ENCODE peak calls at places on chromosomes 1 and 21, in nine cellular contexts. U is PC-3, W is HCT116, Q is IMR-90, G is tibial artery, K is tibial nerve, P is left ventricle myocardium inferior, H is heart right ventricle, J is PC-9. I is an unnamed sample.

GRCh38 chr21:35178812-35179211 is 129.7 kb upstream of the RUNX1 start:
- DNase-seq in U (peak; percentile 92), W (no peak), Q (peak; percentile 79), G (no peak), K (no peak), P (no peak), H (no peak), J (no peak), I (no peak)

GRCh38 chr21:45367402-45368351 is 37.3 kb upstream of the COL18A1 start:
- DNase-seq in U (no peak), W (no peak), Q (no peak), G (no peak), K (no peak), P (no peak), H (no peak), J (no peak), I (no peak)

GRCh38 chr1:217137210-217137871 is 414.1 kb upstream of the ESRRG start:
- DNase-seq in U (no peak), W (no peak), Q (no peak), G (no peak), K (no peak), P (no peak), H (no peak), J (no peak), I (no peak)

GRCh38 chr1:200458780-200459179 is 48.9 kb upstream of the ZNF281 start:
- DNase-seq in U (no peak), W (no peak), Q (no peak), G (no peak), K (no peak), P (no peak), H (no peak), J (no peak), I (no peak)

GRCh38 chr1:201335174-201335870 is 42.2 kb downstream of the TNNT2 start:
- DNase-seq in U (no peak), W (no peak), Q (no peak), G (no peak), K (no peak), P (no peak), H (no peak), J (peak; percentile 25), I (no peak)

GRCh38 chr1:44780583-44781121 is 5.3 kb downstream of the RPS8 start:
- DNase-seq in U (peak; percentile 1), W (no peak), Q (no peak), G (no peak), K (no peak), P (no peak), H (no peak), J (no peak), I (no peak)

GRCh38 chr1:53616511-53616910 is 122.5 kb downstream of the GLIS1 start:
- DNase-seq in U (no peak), W (no peak), Q (no peak), G (no peak), K (no peak), P (no peak), H (no peak), J (no peak), I (no peak)

GRCh38 chr1:20640183-20640597 is 6.9 kb downstream of the PINK1 start:
- DNase-seq in U (peak; percentile 74), W (peak; percentile 37), Q (peak; percentile 54), G (peak; percentile 49), K (no peak), P (no peak), H (peak; percentile 37), J (no peak), I (no peak)

GRCh38 chr1:21468597-21468996 is 28.7 kb downstream of the NBPF3 start:
- DNase-seq in U (peak; percentile 17), W (no peak), Q (peak; percentile 37), G (no peak), K (no peak), P (no peak), H (no peak), J (no peak), I (no peak)

GRCh38 chr1:194233069-194233468 is 1046.7 kb upstream of the B3GALT2 start:
- DNase-seq in U (peak; percentile 18), W (no peak), Q (peak; percentile 19), G (no peak), K (no peak), P (no peak), H (no peak), J (no peak), I (no peak)

GRCh38 chr1:222104661-222105392 is 362.9 kb upstream of the DUSP10 start:
- DNase-seq in U (no peak), W (no peak), Q (peak; percentile 34), G (no peak), K (no peak), P (no peak), H (no peak), J (no peak), I (no peak)

GRCh38 chr1:192809286-192810252 is 730 bp downstream of the RGS2 start:
- DNase-seq in U (peak; percentile 60), W (no peak), Q (peak; percentile 65), G (peak; percentile 37), K (no peak), P (peak; percentile 25), H (peak; percentile 26), J (no peak), I (no peak)

GRCh38 chr1:199752688-199753027 is 274.9 kb upstream of the NR5A2 start:
- DNase-seq in U (no peak), W (no peak), Q (no peak), G (no peak), K (no peak), P (no peak), H (no peak), J (no peak), I (no peak)

GRCh38 chr1:2512862-2513421 is 13.5 kb downstream of the PANK4 start:
- DNase-seq in U (no peak), W (no peak), Q (no peak), G (no peak), K (no peak), P (no peak), H (no peak), J (no peak), I (no peak)
- H3K36me3 ChIP-seq in U (peaks cover 68% of the 10 kb centered on the region), W (peaks cover 7% of the 10 kb centered on the region), Q (peaks cover 82% of the 10 kb centered on the region), G (peaks cover 94% of the 10 kb centered on the region), K (peaks cover 7% of the 10 kb centered on the region), P (peaks cover 98% of the 10 kb centered on the region), H (peaks cover 97% of the 10 kb centered on the region), J (no peaks in the 10 kb centered on the region), I (peaks cover 96% of the 10 kb centered on the region)

DNA sequence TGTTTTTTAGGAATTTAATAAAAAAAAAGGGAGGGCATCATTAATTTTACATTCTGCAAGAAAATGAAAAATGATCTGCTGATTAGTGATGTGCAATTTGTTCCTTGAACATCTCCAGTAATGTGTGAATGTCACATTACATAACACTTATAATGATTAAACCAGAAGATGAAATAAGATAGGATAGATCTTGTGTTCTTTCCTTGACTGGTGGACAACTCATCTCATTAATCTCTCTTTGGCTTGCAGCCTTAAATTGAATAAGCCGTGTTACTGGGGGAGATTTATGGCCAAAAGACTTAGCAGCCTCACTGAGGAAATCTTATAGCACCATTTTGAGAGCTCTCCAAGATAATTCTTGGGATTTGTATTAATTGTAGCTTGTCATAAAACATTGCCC is 217.2 kb downstream of the ST6GALNAC3 start:
- DNase-seq in U (no peak), W (no peak), Q (no peak), G (no peak), K (no peak), P (no peak), H (no peak), J (no peak), I (no peak)
- H3K4me3 ChIP-seq in U (no peak overlapping the region), W (no peak overlapping the region), Q (no peak overlapping the region), G (no peak overlapping the region), K (no peak overlapping the region), P (no peak overlapping the region), H (no peak overlapping the region), J (no peak overlapping the region), I (no peak overlapping the region)

GRCh38 chr1:35591211-35591610 is 18.1 kb downstream of the TFAP2E start:
- DNase-seq in U (no peak), W (no peak), Q (no peak), G (no peak), K (no peak), P (no peak), H (no peak), J (no peak), I (no peak)

GRCh38 chr1:35592991-35593769 is 20.1 kb downstream of the TFAP2E start:
- DNase-seq in U (no peak), W (no peak), Q (no peak), G (no peak), K (no peak), P (no peak), H (no peak), J (no peak), I (no peak)

GRCh38 chr1:35595684-35596083 is 22.6 kb downstream of the TFAP2E start:
- DNase-seq in U (no peak), W (no peak), Q (no peak), G (no peak), K (no peak), P (no peak), H (no peak), J (no peak), I (no peak)

GRCh38 chr1:35590476-35591040 is 17.4 kb downstream of the TFAP2E start:
- DNase-seq in U (no peak), W (no peak), Q (no peak), G (no peak), K (no peak), P (no peak), H (no peak), J (no peak), I (no peak)

GRCh38 chr1:35594005-35594760 is 21.1 kb downstream of the TFAP2E start:
- DNase-seq in U (no peak), W (no peak), Q (no peak), G (no peak), K (no peak), P (no peak), H (no peak), J (no peak), I (no peak)
- H3K36me3 ChIP-seq in U (peaks cover 8% of the 10 kb centered on the region), W (peaks cover 5% of the 10 kb centered on the region), Q (peaks cover 6% of the 10 kb centered on the region), G (peaks cover 13% of the 10 kb centered on the region), K (no peaks in the 10 kb centered on the region), P (peaks cover 10% of the 10 kb centered on the region), H (peaks cover 9% of the 10 kb centered on the region), J (no peaks in the 10 kb centered on the region), I (peaks cover 35% of the 10 kb centered on the region)

DNA sequence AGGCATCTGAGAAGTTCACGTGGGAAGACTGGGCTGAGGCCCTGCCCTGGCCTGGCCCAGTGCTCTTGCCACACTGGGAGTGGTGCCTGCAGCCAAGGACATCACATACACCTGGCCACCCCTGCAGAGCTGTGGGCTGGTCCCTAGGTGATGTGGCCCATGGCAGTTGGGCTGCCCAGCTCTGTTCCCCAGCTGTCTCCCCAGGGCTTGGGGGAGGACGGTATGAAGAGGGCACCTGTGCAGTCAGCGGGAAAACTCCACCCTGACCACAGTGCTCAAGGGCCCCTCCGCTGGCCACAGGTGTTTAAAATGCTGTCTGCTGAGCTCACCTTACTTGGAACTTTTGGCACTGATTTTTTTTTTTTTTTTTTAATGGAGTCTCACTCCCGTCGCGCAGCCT is 120.4 kb upstream of the SLC25A33 start:
- DNase-seq in U (no peak), W (no peak), Q (no peak), G (no peak), K (no peak), P (no peak), H (no peak), J (no peak), I (no peak)
- H3K4me3 ChIP-seq in U (no peak overlapping the region), W (no peak overlapping the region), Q (no peak overlapping the region), G (no peak overlapping the region), K (no peak overlapping the region), P (no peak overlapping the region), H (no peak overlapping the region), J (no peak overlapping the region), I (no peak overlapping the region)

GRCh38 chr1:202750024-202750423 is 39.8 kb upstream of the SYT2 start:
- DNase-seq in U (no peak), W (no peak), Q (no peak), G (no peak), K (no peak), P (no peak), H (no peak), J (no peak), I (no peak)
- H3K36me3 ChIP-seq in U (peaks cover 43% of the 10 kb centered on the region), W (peaks cover 34% of the 10 kb centered on the region), Q (peaks cover 54% of the 10 kb centered on the region), G (peaks cover 73% of the 10 kb centered on the region), K (no peaks in the 10 kb centered on the region), P (peaks cover 76% of the 10 kb centered on the region), H (peaks cover 96% of the 10 kb centered on the region), J (peaks cover 36% of the 10 kb centered on the region), I (peaks cover 80% of the 10 kb centered on the region)

I was measured in NT2/D1.